ENCODE peak calls at places on chromosomes 11 and 22, in nine cellular contexts. P, I, F, O, G, Q, Z, D and A are unnamed samples.

GRCh38 chr11:99555506-99555905 is 534.8 kb downstream of the CNTN5 start:
- DNase-seq in I (no peak), Z (no peak), D (no peak), Q (no peak), O (no peak), G (no peak), P (no peak), F (no peak), A (no peak)

GRCh38 chr11:17743808-17744119 is 9.2 kb downstream of the KCNC1 start:
- DNase-seq in G (no peak), Q (no peak), O (no peak), P (no peak), F (no peak), Z (no peak), I (no peak), D (no peak), A (peak)

GRCh38 chr22:48299124-48299523 is 1528.5 kb downstream of the BRD1 start:
- DNase-seq in G (no peak), Z (no peak), P (no peak), F (no peak), O (no peak), Q (no peak), I (no peak), D (no peak), A (no peak)

GRCh38 chr11:17828311-17828751 is 93.8 kb downstream of the KCNC1 start:
- DNase-seq in I (no peak), P (no peak), F (no peak), O (peak), Z (no peak), D (no peak), G (no peak), Q (peak), A (peak)

GRCh38 chr22:22884010-22884887 is 3.4 kb upstream of the IGLL5 start:
- DNase-seq in P (peak), I (peak), D (no peak), G (peak), Z (peak), O (peak), F (peak), Q (peak), A (peak)

GRCh38 chr11:118910309-118911112 is 15.2 kb downstream of the BCL9L start:
- DNase-seq in Z (no peak), O (peak), F (no peak), Q (peak), P (peak), D (no peak), G (no peak), I (no peak), A (peak)

GRCh38 chr22:38230108-38230825 is 28.5 kb downstream of the MAFF start:
- DNase-seq in G (no peak), I (no peak), Q (no peak), P (peak), F (no peak), Z (no peak), D (no peak), O (peak), A (no peak)

GRCh38 chr11:116864531-116864930 is 27.1 kb upstream of the APOA1 start:
- DNase-seq in F (no peak), Z (no peak), D (no peak), P (peak), Q (no peak), O (no peak), I (no peak), G (no peak), A (peak)

GRCh38 chr11:23134627-23135026 is 274.4 kb upstream of the CCDC179 start:
- DNase-seq in Z (no peak), Q (no peak), I (no peak), O (no peak), D (no peak), F (no peak), P (no peak), G (no peak), A (no peak)

GRCh38 chr11:6926208-6927029 is at the start of gene ZNF215:
- DNase-seq in P (peak), G (peak), D (peak), O (peak), Z (peak), F (peak), I (peak), Q (peak), A (peak)

GRCh38 chr11:28879869-28880268 is 771.7 kb downstream of the METTL15 start:
- DNase-seq in G (no peak), D (no peak), F (no peak), Z (no peak), P (no peak), Q (no peak), I (no peak), O (no peak), A (no peak)

GRCh38 chr22:29907753-29908515 is 25.0 kb downstream of the MTMR3 start:
- DNase-seq in P (peak), D (peak), O (peak), Q (peak), F (peak), G (no peak), I (no peak), Z (peak), A (peak)

GRCh38 chr22:46443850-46444389 is 93.5 kb downstream of the CELSR1 start:
- DNase-seq in D (no peak), I (no peak), Z (no peak), O (no peak), Q (no peak), P (no peak), F (no peak), G (no peak), A (no peak)

GRCh38 chr22:33386270-33386669 is 328.1 kb upstream of the SYN3 start:
- DNase-seq in Q (no peak), G (no peak), I (no peak), Z (peak), O (no peak), F (no peak), P (no peak), D (no peak), A (no peak)

GRCh38 chr11:112499153-112499907 is 238.7 kb upstream of the PLET1 start:
- DNase-seq in G (no peak), O (no peak), Z (no peak), F (no peak), D (no peak), I (no peak), P (no peak), Q (no peak), A (no peak)

GRCh38 chr11:121869478-121869877 is 246.5 kb downstream of the BLID start:
- DNase-seq in D (no peak), F (no peak), Q (no peak), P (no peak), I (no peak), O (no peak), G (no peak), Z (no peak), A (no peak)

GRCh38 chr11:11706022-11706421 is 84.2 kb upstream of the GALNT18 start:
- DNase-seq in I (no peak), P (no peak), Z (no peak), F (no peak), O (peak), D (peak), G (no peak), Q (no peak), A (no peak)

GRCh38 chr11:22832315-22833041 is 2.9 kb upstream of the SVIP start:
- DNase-seq in F (peak), Q (no peak), G (no peak), D (no peak), Z (no peak), O (peak), P (no peak), I (no peak), A (no peak)

GRCh38 chr22:47293368-47294221 is 531.1 kb downstream of the TBC1D22A start:
- DNase-seq in Z (no peak), Q (peak), F (no peak), G (no peak), P (no peak), I (no peak), O (no peak), D (no peak), A (no peak)

GRCh38 chr22:47552024-47552423 is 789.6 kb downstream of the TBC1D22A start:
- DNase-seq in P (no peak), D (no peak), Z (no peak), G (no peak), O (no peak), F (no peak), I (peak), Q (no peak), A (no peak)

GRCh38 chr22:43081968-43082367 is 7.2 kb downstream of the TTLL1 start:
- DNase-seq in G (no peak), Z (no peak), D (no peak), O (no peak), F (no peak), P (no peak), Q (no peak), I (no peak), A (peak)
- H3K4me3 ChIP-seq in G (no peak), Z (no peak), D (no peak), O (no peak), F (no peak), P (no peak), Q (no peak), I (no peak), A (no peak)

GRCh38 chr11:63998558-63999348 is 12.5 kb downstream of the OTUB1 start:
- DNase-seq in I (no peak), G (no peak), O (no peak), P (no peak), Z (no peak), Q (no peak), F (no peak), D (no peak), A (no peak)

GRCh38 chr11:64000740-64001514 is 14.7 kb downstream of the OTUB1 start:
- DNase-seq in P (no peak), D (no peak), I (no peak), O (no peak), F (no peak), G (no peak), Q (no peak), Z (no peak), A (no peak)

GRCh38 chr11:64001552-64002427 is 15.6 kb downstream of the OTUB1 start:
- DNase-seq in G (no peak), Z (no peak), F (no peak), D (no peak), O (no peak), P (peak), I (no peak), Q (no peak), A (peak)

GRCh38 chr11:63999349-64000025 is 13.2 kb downstream of the OTUB1 start:
- DNase-seq in O (peak), P (peak), D (peak), Q (peak), Z (peak), F (no peak), I (peak), G (no peak), A (peak)

GRCh38 chr11:64000026-64000739 is 13.9 kb downstream of the OTUB1 start:
- DNase-seq in F (no peak), P (peak), D (no peak), Z (peak), I (no peak), Q (peak), O (peak), G (peak), A (peak)
- TF ChIP-seq CTCF in F (peak), P (peak), D (peak), Z (peak), I (peak), Q (peak), O (peak), G (peak), A (peak)

DNA sequence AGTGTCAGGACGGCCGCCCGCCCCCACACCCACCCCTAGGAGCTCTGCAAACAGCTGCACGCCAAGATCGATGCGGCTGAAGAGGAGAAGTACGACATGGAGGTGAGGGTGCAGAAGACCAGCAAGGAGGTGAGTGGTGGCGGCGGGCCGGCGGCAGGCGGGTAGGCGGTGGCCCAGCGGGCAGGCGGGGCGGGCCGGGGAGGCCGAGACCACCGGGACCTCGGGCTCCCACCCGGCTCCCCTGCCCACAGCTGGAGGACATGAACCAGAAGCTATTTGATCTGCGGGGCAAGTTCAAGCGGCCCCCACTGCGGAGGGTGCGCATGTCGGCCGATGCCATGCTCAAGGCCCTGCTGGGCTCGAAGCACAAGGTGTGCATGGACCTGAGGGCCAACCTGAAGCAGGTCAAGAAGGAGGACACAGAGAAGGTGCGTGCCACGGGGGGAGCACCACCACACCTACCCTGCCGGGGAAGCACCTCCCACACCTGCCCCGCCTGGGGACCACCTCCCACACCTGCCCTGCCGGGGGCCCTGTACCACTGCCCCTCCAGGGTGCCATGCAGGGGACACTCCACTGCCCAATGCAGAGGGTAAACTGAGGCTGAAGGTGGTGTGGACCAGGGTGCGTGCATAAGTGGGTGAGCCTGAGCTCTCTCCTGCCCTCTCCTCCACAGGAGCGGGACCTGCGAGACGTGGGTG is 2.1 kb downstream of the TNNI2 start:
- DNase-seq in P (no peak), Q (no peak), O (no peak), I (no peak), Z (no peak), D (no peak), F (no peak), G (no peak), A (no peak)
- H3K4me3 ChIP-seq in P (no peak), Q (no peak), O (no peak), I (no peak), Z (no peak), D (no peak), F (no peak), G (no peak), A (no peak)

DNA sequence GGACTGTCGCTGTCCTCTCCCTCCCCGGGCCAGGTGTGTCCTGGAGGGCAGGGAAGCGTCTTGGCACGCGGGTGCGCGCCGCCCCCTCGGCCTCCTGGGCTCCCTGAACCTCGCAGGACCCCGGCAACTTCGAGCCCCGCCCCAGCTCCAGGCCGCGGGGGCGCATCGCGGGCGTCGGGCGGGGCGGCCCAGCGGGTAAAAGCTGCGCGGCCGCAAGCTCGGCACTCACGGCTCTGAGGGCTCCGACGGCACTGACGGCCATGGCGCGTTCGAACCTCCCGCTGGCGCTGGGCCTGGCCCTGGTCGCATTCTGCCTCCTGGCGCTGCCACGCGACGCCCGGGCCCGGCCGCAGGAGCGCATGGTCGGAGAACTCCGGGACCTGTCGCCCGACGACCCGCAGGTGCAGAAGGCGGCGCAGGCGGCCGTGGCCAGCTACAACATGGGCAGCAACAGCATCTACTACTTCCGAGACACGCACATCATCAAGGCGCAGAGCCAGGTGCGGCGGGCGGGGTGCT is at the start of gene CST6:
- DNase-seq in F (no peak), O (no peak), G (no peak), P (no peak), I (no peak), Q (no peak), D (no peak), Z (no peak), A (no peak)
- TF ChIP-seq CTCF in F (no peak), O (no peak), G (no peak), P (no peak), I (no peak), Q (no peak), D (no peak), Z (no peak), A (no peak)

DNA sequence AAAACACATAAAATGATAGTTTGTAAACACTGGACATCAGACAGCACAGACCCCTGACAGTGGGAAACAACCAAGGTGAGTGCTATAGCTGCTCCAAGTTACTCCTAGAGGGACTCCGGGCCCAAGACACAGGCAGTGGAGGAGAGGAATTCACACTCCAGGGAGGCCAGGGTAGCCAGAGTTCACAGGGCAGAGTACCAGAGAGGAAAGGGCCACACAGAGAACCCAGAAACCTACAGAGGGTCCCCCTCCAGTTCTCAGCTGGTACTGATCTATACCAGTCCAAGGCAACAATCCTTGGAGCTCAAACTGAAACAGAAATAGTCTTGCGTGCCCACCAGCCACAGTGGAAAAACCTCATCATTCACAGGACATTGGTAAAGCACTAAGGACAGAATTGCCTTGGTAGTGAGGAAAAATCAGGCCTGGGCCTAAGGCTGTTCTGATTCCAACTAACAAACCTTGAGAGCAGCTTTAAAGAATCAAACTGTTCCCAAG is 7.6 kb downstream of the VPS37C start:
- DNase-seq in O (no peak), Q (no peak), F (no peak), Z (no peak), P (peak), G (no peak), D (no peak), I (no peak), A (peak)
- H3K4me3 ChIP-seq in O (no peak), Q (no peak), F (no peak), Z (no peak), P (no peak), G (no peak), D (peak), I (no peak), A (peak)

DNA sequence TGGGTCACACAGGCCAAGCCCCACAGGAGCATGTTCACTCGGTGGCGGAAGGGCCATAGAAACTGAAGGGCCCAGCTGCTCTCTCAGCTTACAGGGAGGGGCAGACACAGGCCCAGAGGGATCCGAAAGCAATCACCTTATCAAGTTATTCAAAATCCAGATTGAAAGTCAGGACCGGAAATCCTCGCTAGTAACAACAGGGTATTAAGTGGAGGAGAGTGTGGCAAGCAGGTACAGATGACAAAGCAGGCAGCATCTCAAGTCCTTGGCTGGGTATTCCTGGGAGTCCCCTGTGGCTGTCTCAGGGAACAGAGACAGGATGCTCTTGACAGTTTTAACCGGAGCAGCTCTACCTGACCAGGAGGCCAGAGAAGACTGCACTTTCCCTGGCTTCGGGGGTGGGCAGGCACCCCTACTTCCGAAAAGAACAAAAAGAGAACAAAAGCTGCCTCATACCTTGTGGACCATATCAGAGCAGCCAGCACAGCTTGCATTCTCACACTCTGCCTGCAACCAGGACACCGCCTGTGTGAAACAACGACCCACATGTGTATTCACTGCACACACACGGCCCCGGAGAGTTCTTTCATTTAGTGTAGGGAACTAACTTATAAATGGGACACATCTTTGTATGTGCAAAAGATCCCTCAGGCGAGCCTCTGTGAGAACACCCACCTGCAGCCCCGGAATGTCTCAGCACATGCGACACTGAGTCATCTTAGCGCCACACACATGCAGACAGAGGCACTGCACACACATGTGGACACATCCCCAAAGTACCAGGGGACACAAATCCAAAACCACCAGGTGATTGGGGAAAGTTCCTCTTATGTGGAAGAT is 78.3 kb downstream of the MICAL3 start:
- DNase-seq in F (no peak), Q (no peak), Z (peak), P (no peak), I (peak), O (no peak), G (peak), D (no peak), A (no peak)
- TF ChIP-seq CTCF in F (no peak), Q (no peak), Z (peak), P (no peak), I (no peak), O (no peak), G (peak), D (no peak), A (no peak)

GRCh38 chr11:128586689-128587088 is 669 bp downstream of the ETS1 start:
- DNase-seq in Q (no peak), I (no peak), Z (no peak), D (no peak), O (no peak), F (no peak), G (no peak), P (no peak), A (no peak)
- H3K4me3 ChIP-seq in Q (peak), I (no peak), Z (no peak), D (no peak), O (no peak), F (no peak), G (no peak), P (no peak), A (no peak)

GRCh38 chr11:59263225-59263894 is 50.6 kb upstream of the MPEG1 start:
- DNase-seq in Q (no peak), P (no peak), O (no peak), D (no peak), I (no peak), G (no peak), Z (peak), F (no peak), A (no peak)
- TF ChIP-seq CTCF in Q (peak), P (no peak), O (no peak), D (peak), I (no peak), G (peak), Z (peak), F (no peak), A (no peak)

GRCh38 chr11:73647459-73648100 is 1.2 kb downstream of the PLEKHB1 start:
- DNase-seq in I (peak), Q (peak), D (peak), Z (peak), F (peak), P (peak), G (peak), O (peak), A (peak)
- H3K4me3 ChIP-seq in I (peak), Q (no peak), D (no peak), Z (peak), F (peak), P (peak), G (peak), O (peak), A (peak)

DNA sequence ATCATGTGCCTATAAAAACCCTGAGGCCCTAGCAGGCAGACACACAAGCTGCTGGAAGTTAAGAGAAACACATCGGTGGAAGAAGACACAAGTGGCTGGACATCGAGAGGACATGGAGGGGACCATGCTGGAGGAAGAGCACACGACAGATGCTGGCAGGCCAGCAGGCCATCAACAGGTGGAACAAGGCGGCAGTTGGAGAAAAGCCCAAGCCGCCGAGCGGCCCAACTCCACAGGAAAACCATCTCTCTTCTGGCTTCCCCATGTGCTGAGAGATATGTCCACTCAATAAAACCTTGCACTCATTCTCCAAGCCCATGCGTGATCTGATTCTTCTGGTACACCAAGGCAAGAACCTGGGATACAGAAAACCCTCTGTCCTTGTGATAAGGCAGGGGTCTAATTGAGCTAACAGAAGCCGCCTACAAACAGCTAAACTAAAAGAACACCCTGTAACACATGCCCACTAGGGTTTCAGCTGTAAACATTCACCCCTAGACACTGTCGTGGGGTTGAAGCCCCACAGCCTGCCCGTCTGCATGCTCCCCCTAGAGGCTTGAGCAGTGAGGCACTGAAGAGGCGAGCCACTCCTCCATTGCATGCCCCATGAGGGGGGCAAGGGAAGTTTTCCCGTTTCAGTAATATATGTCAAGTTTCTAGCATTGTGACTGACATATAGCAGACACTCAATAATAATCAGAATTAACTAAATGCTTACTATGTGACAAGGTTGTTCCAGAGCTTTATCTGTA is 39.0 kb upstream of the MMP20 start:
- DNase-seq in D (no peak), P (peak), I (no peak), O (no peak), Z (peak), G (no peak), Q (no peak), F (no peak), A (no peak)
- TF ChIP-seq CTCF in D (peak), P (peak), I (no peak), O (peak), Z (peak), G (peak), Q (no peak), F (peak), A (peak)